ENCODE peak calls at places on chromosome 10, in seven cellular contexts. H is retinal pigment epithelial cell, F is gastrocnemius medialis, R is GM12865, O is OCI-LY7, V is neural progenitor cell, L is WERI-Rb-1. G is an unnamed sample.

GRCh38 chr10:84391326-84391725 is 62.9 kb downstream of the CCSER2 start:
- DNase-seq in V (no peak), H (peak), O (no peak), R (no peak), L (no peak), F (no peak), G (no peak)

GRCh38 chr10:298033-298432 is 162.8 kb downstream of the ZMYND11 start:
- DNase-seq in V (no peak), O (no peak), F (no peak), L (no peak), H (no peak), R (no peak), G (no peak)

GRCh38 chr10:71255817-71256660 is 43.7 kb downstream of the UNC5B start:
- DNase-seq in V (peak), H (no peak), F (no peak), L (no peak), O (no peak), R (no peak), G (no peak)

GRCh38 chr10:59877191-59877671 is 29.1 kb downstream of the CCDC6 start:
- DNase-seq in L (no peak), R (no peak), F (no peak), H (no peak), O (no peak), V (no peak), G (peak)

GRCh38 chr10:13816195-13816926 is 229.6 kb downstream of the PRPF18 start:
- DNase-seq in V (no peak), H (peak), F (peak), L (no peak), R (peak), O (no peak), G (no peak)

GRCh38 chr10:627032-627992 is 62.2 kb downstream of the DIP2C start:
- DNase-seq in R (no peak), L (no peak), V (no peak), O (no peak), H (no peak), F (no peak), G (no peak)

GRCh38 chr10:68560201-68560915 is at the start of gene TET1:
- DNase-seq in R (peak), F (peak), O (peak), V (peak), H (no peak), L (peak), G (peak)

GRCh38 chr10:112022196-112022595 is 161.4 kb downstream of the GPAM start:
- DNase-seq in O (no peak), F (no peak), V (no peak), H (no peak), L (no peak), R (no peak), G (no peak)

GRCh38 chr10:31929986-31930675 is 1.5 kb upstream of the ARHGAP12 start:
- DNase-seq in O (peak), F (no peak), R (peak), H (no peak), L (peak), V (no peak), G (peak)
- TF ChIP-seq CTCF in O (no peak), F (no peak), R (no peak), H (no peak), L (no peak), V (no peak), G (no peak)

DNA sequence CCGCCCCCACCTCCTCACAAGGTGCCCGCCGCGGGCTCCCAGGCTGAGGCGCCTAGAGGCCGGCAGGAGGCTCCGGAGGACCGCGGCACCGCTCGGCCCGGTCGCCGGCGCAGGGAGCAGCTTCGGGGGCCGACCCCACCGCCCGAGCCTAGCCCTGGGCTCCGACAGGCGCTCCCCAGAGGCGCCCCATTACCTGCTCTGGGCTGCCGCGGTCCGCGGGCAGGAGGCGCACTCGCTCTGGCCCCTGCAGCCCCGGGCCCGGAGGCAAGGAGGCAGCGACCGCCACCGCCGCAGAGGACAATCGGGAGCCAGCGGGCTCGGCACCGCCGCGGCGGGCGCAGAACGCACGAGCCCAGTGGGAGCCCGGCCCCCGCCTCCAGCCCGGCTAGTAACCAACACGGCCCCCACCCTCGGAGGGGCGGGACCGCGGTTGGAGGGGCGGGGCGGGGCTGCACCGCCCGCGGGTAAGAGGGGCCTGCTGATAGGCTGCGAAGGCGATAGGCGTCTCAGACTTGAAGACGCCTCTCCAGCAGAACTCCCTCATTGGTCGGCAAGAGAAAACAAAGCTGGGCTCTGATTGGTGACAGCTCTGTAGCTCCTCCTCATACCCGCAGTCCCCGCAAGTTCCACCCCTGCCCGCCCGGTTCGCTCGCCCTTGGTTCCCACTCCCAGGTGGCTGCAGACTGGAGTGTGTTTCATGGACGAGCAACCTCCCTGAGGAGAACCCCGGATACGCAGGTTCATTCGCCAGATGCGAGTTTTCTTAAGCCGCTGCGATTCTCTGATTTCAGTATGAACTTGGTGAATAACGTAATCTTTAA is at the start of gene MPP7:
- DNase-seq in F (peak), L (peak), H (peak), O (peak), V (peak), R (peak), G (peak)
- TF ChIP-seq CTCF in F (peak), L (peak), H (peak), O (peak), V (peak), R (peak), G (peak)

GRCh38 chr10:119162121-119162520 is 3.4 kb downstream of the SFXN4 start:
- DNase-seq in V (no peak), H (no peak), O (no peak), L (no peak), R (no peak), F (no peak), G (no peak)

GRCh38 chr10:119162693-119163092 is 2.8 kb downstream of the SFXN4 start:
- DNase-seq in R (no peak), H (no peak), O (no peak), F (no peak), L (no peak), V (no peak), G (no peak)

GRCh38 chr10:119165171-119166110 is at the start of gene SFXN4:
- DNase-seq in V (peak), O (peak), H (no peak), R (peak), F (peak), L (peak), G (peak)

GRCh38 chr10:119159332-119159731 is 6.2 kb downstream of the SFXN4 start:
- DNase-seq in H (no peak), R (no peak), V (no peak), F (no peak), O (no peak), L (no peak), G (no peak)

GRCh38 chr10:119161680-119162079 is 3.8 kb downstream of the SFXN4 start:
- DNase-seq in R (peak), O (no peak), F (no peak), V (no peak), L (no peak), H (no peak), G (no peak)
- TF ChIP-seq CTCF in R (no peak), O (no peak), F (no peak), V (no peak), L (no peak), H (no peak), G (no peak)

DNA sequence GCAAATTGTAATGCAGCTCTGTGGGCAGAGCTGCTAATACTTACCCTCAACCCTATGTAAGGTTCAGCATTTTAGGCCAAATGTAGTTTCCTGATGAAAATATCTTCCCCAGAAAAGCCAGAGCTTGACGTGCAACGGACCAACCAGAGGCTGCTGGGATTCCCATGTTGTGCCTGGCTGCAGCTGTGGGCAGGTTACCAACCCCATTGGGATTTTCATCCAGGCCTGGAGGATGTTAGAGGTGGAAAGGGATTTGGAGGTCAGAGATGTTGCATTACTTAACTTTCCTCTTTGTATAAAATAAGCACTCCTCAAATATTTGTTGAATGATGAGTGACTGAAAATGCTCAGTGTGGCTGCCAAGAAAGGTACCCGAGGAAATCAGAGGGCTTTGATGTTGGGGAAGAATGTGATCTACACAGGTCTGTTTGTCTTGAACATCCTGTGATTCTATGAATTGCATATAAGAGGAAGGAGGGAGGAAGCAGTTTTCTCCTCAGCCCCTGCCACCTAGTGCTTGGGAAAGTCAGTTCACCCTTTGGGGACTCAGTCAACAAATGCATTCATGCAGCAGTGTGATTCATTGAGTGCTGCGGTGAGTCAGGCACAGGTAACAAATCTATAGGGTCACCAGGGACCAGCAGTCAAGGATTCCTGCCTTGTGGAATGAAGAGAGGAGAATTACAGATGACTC is 487.2 kb downstream of the RPS24 start:
- DNase-seq in L (peak), R (no peak), F (no peak), H (peak), V (peak), O (peak), G (peak)
- TF ChIP-seq CTCF in L (peak), R (peak), F (no peak), H (peak), V (peak), O (peak), G (no peak)

GRCh38 chr10:97117372-97117771 is 68.4 kb downstream of the SLIT1 start:
- DNase-seq in H (peak), O (peak), V (no peak), F (no peak), L (peak), R (no peak), G (peak)
- TF ChIP-seq CTCF in H (peak), O (peak), V (peak), F (peak), L (peak), R (peak), G (peak)

DNA sequence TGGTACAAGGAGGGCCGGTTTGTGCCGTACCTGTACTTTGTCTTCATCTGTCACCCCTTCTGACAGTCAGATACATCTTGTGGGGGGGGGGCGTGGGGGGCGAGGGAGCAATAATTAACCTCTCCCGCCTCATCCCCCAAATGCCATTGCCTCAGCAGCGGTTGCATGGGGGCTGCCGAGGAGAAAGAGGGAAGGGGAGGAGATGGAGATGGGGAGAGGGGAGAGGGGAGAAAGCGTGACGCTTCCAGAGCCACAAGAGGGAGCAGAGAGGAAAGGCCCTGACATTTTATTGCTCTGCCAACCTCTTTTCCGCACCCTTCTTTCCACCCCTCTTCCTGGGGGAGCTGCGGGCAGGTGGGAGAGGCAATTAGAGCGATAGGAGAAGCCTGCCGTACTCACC is 11.8 kb downstream of the KAZALD1 start:
- DNase-seq in H (no peak), R (no peak), L (no peak), V (no peak), F (no peak), O (no peak), G (no peak)
- TF ChIP-seq CTCF in H (no peak), R (no peak), L (peak), V (peak), F (no peak), O (no peak), G (no peak)

G was measured in activated CD8-positive, alpha-beta T cell treated with anti-CD3 and anti-CD28 coated beads for 36 hours.